ENCODE peak calls at places on chromosomes 6 and 20, in seven cellular contexts. K is pons; W is right lobe of liver; R is SW480; M is stimulated activated CD4-positive, alpha-beta T cell treated with anti-CD3 and anti-CD28 coated beads, Interleukin-12 subunit alpha, Interleukin-12 subunit beta, amount 100 ng/mL, for 24 hours; P is naive B cell; G is frontal cortex. Z is an unnamed sample.

GRCh38 chr6:112502348-112503130 is 155.4 kb downstream of the RFPL4B start:
- DNase-seq in K (peak; percentile 45), W (no peak), R (no peak), M (no peak), P (no peak), G (no peak), Z (peak; percentile 39)

GRCh38 chr6:32183483-32184083 is 470 bp downstream of the AGER start:
- DNase-seq in K (no peak), W (no peak), R (no peak), M (no peak), P (no peak), G (no peak), Z (no peak)

GRCh38 chr6:125793280-125793679 is 2.5 kb downstream of the NCOA7 start:
- DNase-seq in K (no peak), W (no peak), R (no peak), M (no peak), P (no peak), G (no peak), Z (no peak)

GRCh38 chr20:36372671-36373070 is 66.5 kb downstream of the DLGAP4 start:
- DNase-seq in K (no peak), W (no peak), R (no peak), M (no peak), P (no peak), G (no peak), Z (no peak)

GRCh38 chr20:48416002-48416401 is 411.8 kb downstream of the PREX1 start:
- DNase-seq in K (no peak), W (no peak), R (no peak), M (no peak), P (no peak), G (no peak), Z (no peak)

GRCh38 chr20:44618318-44618731 is 33.2 kb downstream of the ADA start:
- DNase-seq in K (no peak), W (no peak), R (peak; percentile 29), M (no peak), P (no peak), G (no peak), Z (no peak)

GRCh38 chr6:79467716-79468115 is 69.5 kb downstream of the LCA5 start:
- DNase-seq in K (no peak), W (no peak), R (no peak), M (no peak), P (no peak), G (no peak), Z (no peak)

GRCh38 chr20:10090588-10091166 is 55.9 kb downstream of the ANKEF1 start:
- DNase-seq in K (peak; percentile 75), W (peak; percentile 52), R (peak; percentile 60), M (no peak), P (peak; percentile 21), G (no peak), Z (peak; percentile 61)

GRCh38 chr6:3335169-3335568 is 76.4 kb downstream of the PSMG4 start:
- DNase-seq in K (no peak), W (no peak), R (no peak), M (no peak), P (no peak), G (no peak), Z (no peak)

GRCh38 chr20:44598413-44599290 is 16.3 kb downstream of the PKIG start:
- DNase-seq in K (no peak), W (no peak), R (no peak), M (no peak), P (no peak), G (no peak), Z (no peak)

GRCh38 chr6:135941275-135941674 is 89.8 kb downstream of the PDE7B start:
- DNase-seq in K (no peak), W (no peak), R (no peak), M (no peak), P (no peak), G (no peak), Z (no peak)

GRCh38 chr20:22524393-22525015 is 59.9 kb downstream of the FOXA2 start:
- DNase-seq in K (no peak), W (no peak), R (no peak), M (no peak), P (no peak), G (no peak), Z (no peak)

GRCh38 chr20:45840700-45841198 is 7.2 kb downstream of the SNX21 start:
- DNase-seq in K (no peak), W (no peak), R (no peak), M (no peak), P (no peak), G (no peak), Z (no peak)

GRCh38 chr6:41222513-41222912 is 5.6 kb upstream of the TREML4 start:
- DNase-seq in K (no peak), W (no peak), R (no peak), M (no peak), P (no peak), G (no peak), Z (no peak)

GRCh38 chr6:26033942-26034354 is 53.3 kb upstream of the HFE start:
- DNase-seq in K (no peak), W (no peak), R (no peak), M (no peak), P (no peak), G (no peak), Z (no peak)

GRCh38 chr20:2751347-2751867 is 49.0 kb downstream of the CPXM1 start:
- DNase-seq in K (no peak), W (peak; percentile 61), R (no peak), M (no peak), P (no peak), G (no peak), Z (no peak)

GRCh38 chr6:135109761-135110160 is 55.1 kb upstream of the HBS1L start:
- DNase-seq in K (no peak), W (no peak), R (no peak), M (no peak), P (no peak), G (no peak), Z (no peak)

GRCh38 chr6:139881728-139882211 is 507.3 kb upstream of the CITED2 start:
- DNase-seq in K (peak; percentile 60), W (peak; percentile 46), R (peak; percentile 16), M (no peak), P (peak; percentile 6), G (no peak), Z (peak; percentile 25)

GRCh38 chr20:59221049-59221748 is 57.6 kb downstream of the ZNF831 start:
- DNase-seq in K (no peak), W (no peak), R (peak; percentile 26), M (no peak), P (no peak), G (no peak), Z (no peak)

GRCh38 chr20:14826926-14827325 is 489.5 kb upstream of the FLRT3 start:
- DNase-seq in K (no peak), W (no peak), R (no peak), M (no peak), P (no peak), G (no peak), Z (no peak)

GRCh38 chr6:31358302-31358701 is 1.3 kb upstream of the HLA-B start:
- DNase-seq in K (no peak), W (no peak), R (no peak), M (no peak), P (no peak), G (no peak), Z (no peak)

GRCh38 chr20:57811373-57812020 is 101.7 kb upstream of the PMEPA1 start:
- DNase-seq in K (no peak), W (no peak), R (peak; percentile 26), M (no peak), P (no peak), G (no peak), Z (peak; percentile 2)

GRCh38 chr20:53126185-53126584 is 154.0 kb downstream of the TSHZ2 start:
- DNase-seq in K (no peak), W (no peak), R (no peak), M (no peak), P (no peak), G (no peak), Z (no peak)

GRCh38 chr20:48736231-48736630 is 91.6 kb downstream of the PREX1 start:
- DNase-seq in K (no peak), W (no peak), R (no peak), M (no peak), P (no peak), G (no peak), Z (no peak)

GRCh38 chr6:159461998-159462397 is 231.0 kb downstream of the SOD2 start:
- DNase-seq in K (no peak), W (no peak), R (no peak), M (no peak), P (no peak), G (no peak), Z (no peak)

Z was measured in midbrain.